ENCODE peak calls at places on chromosomes 3 and 15, in eight cellular contexts. R is sciatic nerve, H is NCI-H187 treated with DMSO at 0.1 percent for 48 hours, O is LoVo, Y is endothelial cell, N is M059J, B is tibial artery, W is NCI-H460. M is an unnamed sample.

GRCh38 chr15:57509965-57510364 is 81.7 kb upstream of the MYZAP start:
- DNase-seq in R (no peak), H (no peak), O (no peak), Y (no peak), N (no peak), B (no peak), W (no peak), M (no peak)

GRCh38 chr3:108305484-108306172 is 9.3 kb downstream of the HHLA2 start:
- DNase-seq in R (no peak), H (no peak), O (peak; percentile 56), Y (no peak), N (peak; percentile 76), B (no peak), W (no peak), M (no peak)

GRCh38 chr3:31532587-31533168 is at the start of gene STT3B:
- DNase-seq in R (peak; percentile 89), H (no peak), O (peak; percentile 85), Y (no peak), N (peak; percentile 73), B (peak; percentile 90), W (peak; percentile 70), M (peak; percentile 88)

GRCh38 chr15:55499158-55499557 is 8.9 kb downstream of the DNAAF4 start:
- DNase-seq in R (no peak), H (no peak), O (no peak), Y (no peak), N (no peak), B (no peak), W (no peak), M (no peak)

GRCh38 chr15:96331942-96332853 is 1.7 kb downstream of the NR2F2 start:
- DNase-seq in R (peak; percentile 65), H (no peak), O (peak; percentile 60), Y (no peak), N (peak; percentile 64), B (no peak), W (no peak), M (peak; percentile 58)

GRCh38 chr3:129121792-129122696 is at the start of gene RAB43:
- DNase-seq in R (peak; percentile 95), H (no peak), O (peak; percentile 74), Y (peak; percentile 98), N (peak; percentile 68), B (peak; percentile 95), W (peak; percentile 49), M (peak; percentile 84)

GRCh38 chr15:26772588-26773484 is at the start of gene GABRB3:
- DNase-seq in R (peak; percentile 70), H (no peak), O (no peak), Y (peak; percentile 45), N (no peak), B (no peak), W (no peak), M (no peak)

GRCh38 chr15:28955686-28956421 is 70.1 kb downstream of the APBA2 start:
- DNase-seq in R (no peak), H (no peak), O (no peak), Y (no peak), N (peak; percentile 93), B (no peak), W (no peak), M (peak; percentile 95)

GRCh38 chr3:39428745-39429201 is 22.3 kb downstream of the RPSA start:
- DNase-seq in R (no peak), H (no peak), O (no peak), Y (no peak), N (no peak), B (no peak), W (no peak), M (no peak)

GRCh38 chr3:158710601-158711000 is 21.7 kb downstream of the RARRES1 start:
- DNase-seq in R (no peak), H (no peak), O (no peak), Y (no peak), N (no peak), B (no peak), W (no peak), M (no peak)

GRCh38 chr15:75662823-75663519 is 15.3 kb downstream of the SNX33 start:
- DNase-seq in R (no peak), H (no peak), O (no peak), Y (no peak), N (no peak), B (no peak), W (no peak), M (no peak)

GRCh38 chr15:67931861-67932260 is 92.0 kb upstream of the RNU6-1 start:
- DNase-seq in R (no peak), H (no peak), O (peak; percentile 28), Y (no peak), N (peak; percentile 63), B (no peak), W (no peak), M (no peak)

GRCh38 chr3:33152363-33153360 is 38.8 kb downstream of the CRTAP start:
- DNase-seq in R (no peak), H (no peak), O (no peak), Y (no peak), N (peak; percentile 49), B (no peak), W (no peak), M (peak; percentile 23)

GRCh38 chr15:68542771-68543544 is 35.8 kb upstream of the CORO2B start:
- DNase-seq in R (no peak), H (no peak), O (no peak), Y (no peak), N (peak; percentile 94), B (peak; percentile 84), W (no peak), M (peak; percentile 98)

GRCh38 chr15:95174880-95175279 is 943.5 kb downstream of the MCTP2 start:
- DNase-seq in R (no peak), H (no peak), O (no peak), Y (no peak), N (no peak), B (no peak), W (no peak), M (peak; percentile 27)

GRCh38 chr3:149142647-149143046 is 13.2 kb downstream of the HPS3 start:
- DNase-seq in R (no peak), H (no peak), O (no peak), Y (no peak), N (no peak), B (no peak), W (no peak), M (no peak)

GRCh38 chr3:168141405-168141993 is 45.8 kb upstream of the GOLIM4 start:
- DNase-seq in R (no peak), H (no peak), O (no peak), Y (no peak), N (no peak), B (no peak), W (no peak), M (no peak)

GRCh38 chr3:55544219-55544618 is 57.1 kb upstream of the WNT5A start:
- DNase-seq in R (no peak), H (no peak), O (no peak), Y (no peak), N (peak; percentile 76), B (no peak), W (no peak), M (no peak)

GRCh38 chr3:7953449-7954015 is 548.1 kb upstream of the LMCD1 start:
- DNase-seq in R (no peak), H (no peak), O (no peak), Y (no peak), N (no peak), B (no peak), W (no peak), M (no peak)

GRCh38 chr3:188296761-188297689 is 143.1 kb downstream of the LPP start:
- DNase-seq in R (no peak), H (no peak), O (peak; percentile 51), Y (no peak), N (peak; percentile 66), B (peak; percentile 75), W (peak; percentile 27), M (peak; percentile 88)